ENCODE peak calls at places on chromosome 1, in four cellular contexts. N is H9, G is SK-N-SH, U is fibroblast of lung. B is an unnamed sample.

GRCh38 chr1:61056674-61057439 is 25.5 kb upstream of the NFIA start:
- DNase-seq in N (no peak), G (peak), U (peak), B (no peak)

GRCh38 chr1:183652547-183653467 is at the start of gene APOBEC4:
- DNase-seq in N (no peak), G (no peak), U (no peak), B (no peak)

GRCh38 chr1:1605034-1605591 is 5.2 kb upstream of the FNDC10 start:
- DNase-seq in N (peak), G (no peak), U (no peak), B (no peak)

GRCh38 chr1:81600363-81600762 is 200.4 kb upstream of the ADGRL2 start:
- DNase-seq in N (no peak), G (peak), U (no peak), B (no peak)

GRCh38 chr1:61261585-61261984 is 179.2 kb downstream of the NFIA start:
- DNase-seq in N (no peak), G (no peak), U (no peak), B (no peak)

GRCh38 chr1:7292033-7292681 is 478.9 kb upstream of the VAMP3 start:
- DNase-seq in N (no peak), G (no peak), U (no peak), B (no peak)

GRCh38 chr1:239896569-239896968 is 195.1 kb upstream of the FMN2 start:
- DNase-seq in N (no peak), G (peak), U (no peak), B (no peak)

GRCh38 chr1:117648015-117648414 is 42.2 kb downstream of the TENT5C start:
- DNase-seq in N (no peak), G (no peak), U (no peak), B (no peak)

GRCh38 chr1:182217967-182218366 is 156.5 kb upstream of the ZNF648 start:
- DNase-seq in N (no peak), G (no peak), U (no peak), B (no peak)

GRCh38 chr1:171801395-171801990 is 20.0 kb downstream of the METTL13 start:
- DNase-seq in N (peak), G (peak), U (peak), B (no peak)

GRCh38 chr1:204094262-204095247 is 21.6 kb downstream of the SOX13 start:
- DNase-seq in N (no peak), G (no peak), U (no peak), B (no peak)

GRCh38 chr1:210328032-210328745 is 513 bp upstream of the HHAT start:
- DNase-seq in N (no peak), G (peak), U (peak), B (no peak)

GRCh38 chr1:39877980-39878956 is 5.0 kb downstream of the TRIT1 start:
- DNase-seq in N (no peak), G (no peak), U (no peak), B (no peak)

GRCh38 chr1:203870256-203870655 is 8.9 kb downstream of the SNRPE start:
- DNase-seq in N (no peak), G (no peak), U (peak), B (no peak)

GRCh38 chr1:45979074-45979777 is 153.2 kb downstream of the PIK3R3 start:
- DNase-seq in N (no peak), G (no peak), U (peak), B (no peak)

GRCh38 chr1:121522061-121522759 is 337.4 kb downstream of the SRGAP2C start:
- DNase-seq in N (no peak), G (no peak), U (no peak), B (no peak)

GRCh38 chr1:6953874-6954502 is 168.7 kb downstream of the CAMTA1 start:
- DNase-seq in N (no peak), G (no peak), U (no peak), B (no peak)

GRCh38 chr1:175220853-175221547 is 28.4 kb upstream of the KIAA0040 start:
- DNase-seq in N (no peak), G (no peak), U (no peak), B (no peak)

GRCh38 chr1:10779201-10779600 is 17.2 kb downstream of the CASZ1 start:
- DNase-seq in N (no peak), G (no peak), U (peak), B (no peak)

GRCh38 chr1:113846391-113847035 is 25.0 kb downstream of the PTPN22 start:
- DNase-seq in N (no peak), G (no peak), U (no peak), B (no peak)

GRCh38 chr1:154342836-154343472 is 17.6 kb downstream of the ATP8B2 start:
- DNase-seq in N (no peak), G (no peak), U (no peak), B (no peak)

GRCh38 chr1:172609528-172609927 is 49.4 kb upstream of the FASLG start:
- DNase-seq in N (no peak), G (no peak), U (peak), B (no peak)

DNA sequence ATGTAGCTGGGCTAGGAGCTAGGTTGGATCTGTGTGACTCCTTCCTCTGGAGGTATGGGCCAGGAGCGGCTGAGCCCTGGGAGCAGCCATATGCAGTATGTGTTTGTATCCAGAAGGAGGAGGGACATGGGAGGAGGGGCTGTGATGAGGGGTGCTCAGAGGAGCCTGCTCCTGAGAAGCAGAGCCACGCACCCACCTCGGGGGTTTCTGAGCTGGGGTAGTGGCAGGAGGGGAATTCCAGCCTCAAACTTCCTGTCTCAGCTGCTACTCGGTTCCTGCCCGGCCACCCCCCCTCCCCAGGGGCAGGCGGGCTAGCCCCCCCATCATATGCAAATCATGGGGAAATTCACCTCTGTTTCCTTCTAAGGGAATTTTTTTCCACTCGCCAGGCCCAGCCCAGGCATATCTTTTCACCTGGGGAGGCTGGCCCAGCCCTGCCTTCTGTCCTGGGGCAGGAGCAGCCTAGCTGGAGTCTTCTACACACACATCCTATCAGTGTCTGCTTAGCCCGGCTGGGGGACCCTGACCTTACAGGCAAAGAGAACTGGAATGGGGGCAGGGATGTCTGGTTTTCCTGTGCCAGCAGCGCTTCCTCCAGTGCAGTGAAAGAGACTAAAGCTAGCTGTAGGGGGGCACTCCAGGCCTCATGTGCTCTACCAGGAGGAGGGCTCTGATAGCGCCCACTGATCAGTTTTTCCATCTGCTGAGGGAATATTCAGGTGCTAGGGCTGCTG is 3.0 kb downstream of the ZC3H12A start:
- DNase-seq in N (peak), G (peak), U (peak), B (peak)
- H2AFZ ChIP-seq in N (no peak), G (no peak), U (no peak), B (no peak)

DNA sequence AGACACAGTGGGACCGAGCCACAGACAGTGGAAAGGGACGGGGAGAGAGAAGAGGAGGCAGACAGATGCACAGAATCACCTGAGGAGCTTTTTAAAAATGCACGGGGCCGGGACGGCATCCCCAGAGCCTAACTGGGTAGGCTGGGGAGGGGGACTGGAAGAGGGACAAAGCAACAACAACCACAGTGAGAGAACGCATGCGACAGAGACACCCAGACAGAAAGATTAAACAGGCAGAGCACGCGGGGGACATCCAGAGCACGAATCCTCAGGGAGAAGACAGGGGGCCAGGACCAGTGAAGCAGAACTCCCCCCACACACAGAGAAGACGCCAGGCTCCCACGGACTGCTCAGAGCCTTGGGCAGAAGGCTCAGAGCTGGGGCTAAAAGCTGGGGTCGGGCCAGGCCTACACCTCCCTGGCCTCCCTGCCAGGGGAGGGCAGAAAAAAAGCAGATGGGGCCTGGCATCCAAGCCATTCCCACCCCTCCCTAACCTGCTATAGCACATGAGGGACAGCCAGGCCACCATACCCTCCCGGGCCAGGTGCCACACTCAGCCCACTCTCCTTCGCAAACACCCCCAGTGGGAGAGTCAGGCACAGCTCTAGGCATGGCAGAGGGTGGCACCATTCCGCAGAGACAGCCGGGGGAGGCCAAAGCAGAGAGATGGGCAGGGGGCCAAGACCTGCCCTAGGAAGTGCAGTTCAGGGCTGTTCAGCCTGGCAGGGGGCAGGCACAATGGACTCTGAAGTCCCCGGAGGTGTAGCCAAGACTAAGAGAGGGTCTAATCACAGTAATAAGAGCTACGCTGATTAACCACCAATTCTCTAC is 29.8 kb upstream of the COL16A1 start:
- DNase-seq in N (no peak), G (peak), U (no peak), B (no peak)
- H3K9ac ChIP-seq in N (no peak), G (no peak), U (no peak), B (no peak)

GRCh38 chr1:165616987-165617546 is 14.0 kb upstream of the MGST3 start:
- DNase-seq in N (no peak), G (no peak), U (no peak), B (no peak)
- H2AFZ ChIP-seq in N (no peak), G (no peak), U (no peak), B (no peak)

GRCh38 chr1:23524163-23524562 is 6.9 kb downstream of the E2F2 start:
- DNase-seq in N (no peak), G (no peak), U (no peak), B (no peak)
- H3K9ac ChIP-seq in N (no peak), G (no peak), U (no peak), B (peak)

DNA sequence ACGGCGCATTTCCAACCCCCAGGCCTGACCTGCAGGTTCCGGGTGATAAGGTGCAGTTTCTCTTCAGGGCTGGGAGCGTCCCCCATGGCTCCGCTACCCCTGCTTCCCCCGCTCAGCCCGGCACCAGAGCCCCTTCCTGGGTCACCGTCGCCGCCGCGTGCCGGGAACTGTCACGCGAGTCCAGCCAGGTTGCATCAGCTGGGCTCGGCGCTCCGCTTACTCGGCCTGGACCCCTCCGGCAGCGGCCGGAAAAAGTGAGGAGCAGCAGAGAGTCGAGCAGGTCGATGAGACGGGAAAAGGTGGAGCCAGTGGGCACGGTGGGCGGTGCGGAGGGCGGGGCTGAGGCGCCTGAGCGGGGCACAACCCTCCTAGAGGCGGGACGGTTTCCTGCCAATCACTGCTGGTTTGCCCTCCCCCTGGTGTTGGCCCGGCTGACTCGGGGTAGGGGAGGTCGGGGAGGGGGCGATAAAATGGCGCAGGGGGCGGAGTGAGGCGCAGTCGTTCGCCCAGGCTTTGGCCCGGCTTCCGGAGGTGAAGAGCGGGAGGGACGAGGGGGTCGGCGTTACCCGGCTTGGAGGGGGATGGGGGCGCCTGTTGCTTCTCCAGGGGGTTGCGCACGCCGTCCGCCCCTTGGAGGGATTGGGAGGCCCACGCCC is at the start of the genes S100PBP and YARS1:
- DNase-seq in N (peak), G (peak), U (peak), B (peak)
- H2AFZ ChIP-seq in N (no peak), G (peak), U (peak), B (peak)

B was measured in DND-41.